ENCODE peak calls at places on chromosomes 7 and 10, in ten cellular contexts. U, C, W, N, P, E, R, Q, J and T are unnamed samples.

GRCh38 chr10:79446451-79447020 is 1.1 kb upstream of the ZCCHC24 start:
- DNase-seq in U (peak; percentile 57), C (peak; percentile 24), W (no peak), N (peak; percentile 74), P (no peak), E (no peak), R (peak; percentile 87), Q (no peak), J (no peak), T (no peak)

GRCh38 chr7:42495251-42495650 is 258.2 kb upstream of the GLI3 start:
- DNase-seq in U (no peak), C (no peak), W (no peak), N (no peak), P (no peak), E (no peak), R (no peak), Q (no peak), J (no peak), T (no peak)

GRCh38 chr10:80487422-80487785 is 33.3 kb downstream of the TSPAN14 start:
- DNase-seq in U (no peak), C (no peak), W (no peak), N (no peak), P (no peak), E (no peak), R (no peak), Q (no peak), J (no peak), T (no peak)

GRCh38 chr7:44177570-44178131 is 11.6 kb downstream of the GCK start:
- DNase-seq in U (peak; percentile 22), C (peak; percentile 40), W (no peak), N (no peak), P (no peak), E (no peak), R (peak; percentile 58), Q (no peak), J (no peak), T (no peak)

GRCh38 chr10:125396651-125397050 is 236.3 kb upstream of the CTBP2 start:
- DNase-seq in U (no peak), C (no peak), W (no peak), N (no peak), P (no peak), E (no peak), R (no peak), Q (no peak), J (no peak), T (no peak)

GRCh38 chr7:134450296-134451000 is 8.5 kb downstream of the AKR1B1 start:
- DNase-seq in U (no peak), C (no peak), W (no peak), N (no peak), P (no peak), E (no peak), R (no peak), Q (no peak), J (no peak), T (no peak)

GRCh38 chr7:19079066-19079465 is 38.4 kb downstream of the TWIST1 start:
- DNase-seq in U (no peak), C (no peak), W (no peak), N (no peak), P (no peak), E (no peak), R (no peak), Q (no peak), J (no peak), T (no peak)

GRCh38 chr7:108294595-108294994 is 161.6 kb downstream of the NRCAM start:
- DNase-seq in U (no peak), C (no peak), W (no peak), N (no peak), P (no peak), E (no peak), R (no peak), Q (no peak), J (peak; percentile 34), T (peak; percentile 67)

GRCh38 chr10:74932648-74933047 is 106.2 kb downstream of the KAT6B start:
- DNase-seq in U (peak; percentile 44), C (peak; percentile 18), W (no peak), N (no peak), P (peak; percentile 76), E (no peak), R (no peak), Q (no peak), J (no peak), T (no peak)

GRCh38 chr7:516606-517456 is 2.8 kb downstream of the PDGFA start:
- DNase-seq in U (no peak), C (peak; percentile 22), W (no peak), N (no peak), P (no peak), E (no peak), R (peak; percentile 78), Q (no peak), J (no peak), T (no peak)

GRCh38 chr7:46791180-46791579 is 790.7 kb downstream of the TNS3 start:
- DNase-seq in U (no peak), C (no peak), W (no peak), N (no peak), P (no peak), E (no peak), R (no peak), Q (no peak), J (no peak), T (no peak)

GRCh38 chr10:101686133-101686925 is 8.6 kb downstream of the FBXW4 start:
- DNase-seq in U (no peak), C (no peak), W (no peak), N (no peak), P (no peak), E (no peak), R (no peak), Q (no peak), J (no peak), T (no peak)

GRCh38 chr10:132983250-132984007 is 41.1 kb upstream of the CFAP46 start:
- DNase-seq in U (no peak), C (no peak), W (no peak), N (no peak), P (no peak), E (no peak), R (no peak), Q (no peak), J (no peak), T (no peak)

GRCh38 chr7:38323156-38323555 is 49.7 kb upstream of the TARP start:
- DNase-seq in U (no peak), C (no peak), W (no peak), N (no peak), P (no peak), E (no peak), R (no peak), Q (no peak), J (no peak), T (no peak)

GRCh38 chr10:117004627-117005453 is at the start of gene SHTN1:
- DNase-seq in U (peak; percentile 70), C (peak; percentile 76), W (peak; percentile 23), N (peak; percentile 67), P (peak; percentile 39), E (peak; percentile 63), R (peak; percentile 89), Q (no peak), J (peak; percentile 45), T (peak; percentile 14)

GRCh38 chr7:104931181-104931781 is 82.7 kb upstream of the KMT2E start:
- DNase-seq in U (no peak), C (no peak), W (no peak), N (no peak), P (peak; percentile 90), E (no peak), R (peak; percentile 71), Q (no peak), J (no peak), T (no peak)

GRCh38 chr10:43073191-43073590 is 3.7 kb upstream of the RET start:
- DNase-seq in U (no peak), C (no peak), W (no peak), N (no peak), P (no peak), E (no peak), R (no peak), Q (no peak), J (no peak), T (no peak)

GRCh38 chr10:71218046-71218832 is 5.9 kb downstream of the UNC5B start:
- DNase-seq in U (no peak), C (no peak), W (no peak), N (peak; percentile 54), P (no peak), E (no peak), R (peak; percentile 70), Q (no peak), J (peak; percentile 42), T (no peak)

GRCh38 chr7:19705663-19706062 is 3.2 kb downstream of the POLR1F start:
- DNase-seq in U (no peak), C (no peak), W (no peak), N (no peak), P (no peak), E (no peak), R (no peak), Q (no peak), J (no peak), T (no peak)

GRCh38 chr7:22549667-22550513 is 49.9 kb upstream of the STEAP1B start:
- DNase-seq in U (no peak), C (no peak), W (no peak), N (no peak), P (peak; percentile 53), E (peak; percentile 61), R (peak; percentile 96), Q (no peak), J (peak; percentile 61), T (peak; percentile 40)

GRCh38 chr10:79470096-79470495 is 24.7 kb upstream of the ZCCHC24 start:
- DNase-seq in U (no peak), C (no peak), W (no peak), N (no peak), P (no peak), E (no peak), R (no peak), Q (no peak), J (no peak), T (no peak)

GRCh38 chr10:29730461-29730860 is 95.7 kb upstream of the SVIL start:
- DNase-seq in U (no peak), C (no peak), W (no peak), N (no peak), P (no peak), E (no peak), R (no peak), Q (no peak), J (no peak), T (no peak)

GRCh38 chr10:17387861-17388503 is 66.4 kb downstream of the ST8SIA6 start:
- DNase-seq in U (no peak), C (no peak), W (no peak), N (no peak), P (no peak), E (no peak), R (peak; percentile 64), Q (no peak), J (no peak), T (no peak)

GRCh38 chr7:95960706-95961244 is 188.4 kb downstream of the DYNC1I1 start:
- DNase-seq in U (no peak), C (no peak), W (no peak), N (no peak), P (no peak), E (no peak), R (no peak), Q (no peak), J (no peak), T (no peak)

GRCh38 chr10:97543025-97543546 is 29.5 kb upstream of the ANKRD2 start:
- DNase-seq in U (peak; percentile 77), C (peak; percentile 79), W (no peak), N (peak; percentile 85), P (no peak), E (no peak), R (peak; percentile 75), Q (no peak), J (no peak), T (no peak)

GRCh38 chr7:28955723-28956607 is 2.2 kb downstream of the TRIL start:
- DNase-seq in U (peak; percentile 21), C (peak; percentile 57), W (no peak), N (peak; percentile 80), P (peak; percentile 77), E (peak; percentile 53), R (peak; percentile 94), Q (no peak), J (peak; percentile 64), T (no peak)

GRCh38 chr10:69312537-69312936 is 34.2 kb downstream of the HK1 start:
- DNase-seq in U (no peak), C (no peak), W (no peak), N (no peak), P (no peak), E (no peak), R (no peak), Q (no peak), J (no peak), T (no peak)

GRCh38 chr7:18671176-18671575 is 175.6 kb downstream of the HDAC9 start:
- DNase-seq in U (no peak), C (no peak), W (no peak), N (no peak), P (no peak), E (no peak), R (no peak), Q (no peak), J (no peak), T (no peak)